ENCODE peak calls at places on chromosome 4, in eight cellular contexts. One of them, this sample, is unnamed.

GRCh38 chr4:32102941-32103340 is 1382.8 kb downstream of the PCDH7 start:
- DNase-seq in heart left ventricle: no peak
- DNase-seq in iPS-NIHi11: no peak
- DNase-seq in T-helper 9 cell: no peak
- DNase-seq in NCI-H146: no peak
- DNase-seq in nephron progenitor cell: no peak
- DNase-seq in HCT116: no peak
- DNase-seq in hypothalamus: no peak
- DNase-seq in this sample: no peak

GRCh38 chr4:78627046-78627965 is 75.7 kb downstream of the ANXA3 start:
- DNase-seq in heart left ventricle: no peak
- DNase-seq in iPS-NIHi11: no peak
- DNase-seq in T-helper 9 cell: no peak
- DNase-seq in NCI-H146: no peak
- DNase-seq in nephron progenitor cell: no peak
- DNase-seq in HCT116: no peak
- DNase-seq in hypothalamus: no peak
- DNase-seq in this sample: no peak

GRCh38 chr4:185726931-185727330 is 85.1 kb downstream of the SORBS2 start:
- DNase-seq in heart left ventricle: no peak
- DNase-seq in iPS-NIHi11: no peak
- DNase-seq in T-helper 9 cell: no peak
- DNase-seq in NCI-H146: no peak
- DNase-seq in nephron progenitor cell: no peak
- DNase-seq in HCT116: no peak
- DNase-seq in hypothalamus: no peak
- DNase-seq in this sample: no peak

GRCh38 chr4:88320780-88321373 is 36.5 kb upstream of the PPM1K start:
- DNase-seq in heart left ventricle: no peak
- DNase-seq in iPS-NIHi11: peak; percentile 13
- DNase-seq in T-helper 9 cell: no peak
- DNase-seq in NCI-H146: no peak
- DNase-seq in nephron progenitor cell: no peak
- DNase-seq in HCT116: no peak
- DNase-seq in hypothalamus: no peak
- DNase-seq in this sample: peak; percentile 8

GRCh38 chr4:141788169-141788915 is 152.0 kb downstream of the IL15 start:
- DNase-seq in heart left ventricle: no peak
- DNase-seq in iPS-NIHi11: no peak
- DNase-seq in T-helper 9 cell: no peak
- DNase-seq in NCI-H146: no peak
- DNase-seq in nephron progenitor cell: no peak
- DNase-seq in HCT116: no peak
- DNase-seq in hypothalamus: no peak
- DNase-seq in this sample: no peak

GRCh38 chr4:98151145-98151929 is 8.1 kb upstream of the STPG2 start:
- DNase-seq in heart left ventricle: no peak
- DNase-seq in iPS-NIHi11: no peak
- DNase-seq in T-helper 9 cell: no peak
- DNase-seq in NCI-H146: no peak
- DNase-seq in nephron progenitor cell: no peak
- DNase-seq in HCT116: no peak
- DNase-seq in hypothalamus: no peak
- DNase-seq in this sample: no peak

GRCh38 chr4:155953151-155954117 is at the start of gene CTSO:
- DNase-seq in heart left ventricle: peak; percentile 73
- DNase-seq in iPS-NIHi11: peak; percentile 73
- DNase-seq in T-helper 9 cell: peak; percentile 49
- DNase-seq in NCI-H146: peak; percentile 70
- DNase-seq in nephron progenitor cell: peak; percentile 56
- DNase-seq in HCT116: peak; percentile 56
- DNase-seq in hypothalamus: peak; percentile 78
- DNase-seq in this sample: peak; percentile 73

GRCh38 chr4:74874785-74875367 is 58.0 kb upstream of the PARM1 start:
- DNase-seq in heart left ventricle: peak; percentile 33
- DNase-seq in iPS-NIHi11: peak; percentile 64
- DNase-seq in T-helper 9 cell: no peak
- DNase-seq in NCI-H146: peak; percentile 70
- DNase-seq in nephron progenitor cell: peak; percentile 38
- DNase-seq in HCT116: peak; percentile 73
- DNase-seq in hypothalamus: no peak
- DNase-seq in this sample: peak; percentile 79

GRCh38 chr4:10164877-10165283 is 48.3 kb upstream of the WDR1 start:
- DNase-seq in heart left ventricle: no peak
- DNase-seq in iPS-NIHi11: peak; percentile 64
- DNase-seq in T-helper 9 cell: no peak
- DNase-seq in NCI-H146: peak; percentile 47
- DNase-seq in nephron progenitor cell: peak; percentile 60
- DNase-seq in HCT116: peak; percentile 44
- DNase-seq in hypothalamus: peak; percentile 20
- DNase-seq in this sample: no peak

GRCh38 chr4:164482092-164482404 is 271.9 kb upstream of the SMIM31 start:
- DNase-seq in heart left ventricle: no peak
- DNase-seq in iPS-NIHi11: no peak
- DNase-seq in T-helper 9 cell: no peak
- DNase-seq in NCI-H146: no peak
- DNase-seq in nephron progenitor cell: no peak
- DNase-seq in HCT116: no peak
- DNase-seq in hypothalamus: no peak
- DNase-seq in this sample: no peak

GRCh38 chr4:39464886-39465501 is 6.1 kb downstream of the LIAS start:
- DNase-seq in heart left ventricle: no peak
- DNase-seq in iPS-NIHi11: no peak
- DNase-seq in T-helper 9 cell: no peak
- DNase-seq in NCI-H146: no peak
- DNase-seq in nephron progenitor cell: no peak
- DNase-seq in HCT116: peak; percentile 38
- DNase-seq in hypothalamus: no peak
- DNase-seq in this sample: no peak

GRCh38 chr4:171022698-171023378 is 790.4 kb upstream of the GALNTL6 start:
- DNase-seq in heart left ventricle: no peak
- DNase-seq in iPS-NIHi11: peak; percentile 35
- DNase-seq in T-helper 9 cell: no peak
- DNase-seq in NCI-H146: no peak
- DNase-seq in nephron progenitor cell: no peak
- DNase-seq in HCT116: no peak
- DNase-seq in hypothalamus: no peak
- DNase-seq in this sample: no peak

GRCh38 chr4:8350326-8350725 is 80.8 kb downstream of the HTRA3 start:
- DNase-seq in heart left ventricle: no peak
- DNase-seq in iPS-NIHi11: no peak
- DNase-seq in T-helper 9 cell: no peak
- DNase-seq in NCI-H146: no peak
- DNase-seq in nephron progenitor cell: no peak
- DNase-seq in HCT116: no peak
- DNase-seq in hypothalamus: no peak
- DNase-seq in this sample: no peak

GRCh38 chr4:48203819-48204218 is 65.8 kb downstream of the TEC start:
- DNase-seq in heart left ventricle: no peak
- DNase-seq in iPS-NIHi11: no peak
- DNase-seq in T-helper 9 cell: no peak
- DNase-seq in NCI-H146: no peak
- DNase-seq in nephron progenitor cell: no peak
- DNase-seq in HCT116: no peak
- DNase-seq in hypothalamus: no peak
- DNase-seq in this sample: no peak

GRCh38 chr4:1234811-1235292 is 14.1 kb downstream of the CTBP1 start:
- DNase-seq in heart left ventricle: no peak
- DNase-seq in iPS-NIHi11: peak; percentile 30
- DNase-seq in T-helper 9 cell: no peak
- DNase-seq in NCI-H146: no peak
- DNase-seq in nephron progenitor cell: no peak
- DNase-seq in HCT116: no peak
- DNase-seq in hypothalamus: no peak
- DNase-seq in this sample: no peak

GRCh38 chr4:158906073-158906472 is 137.2 kb downstream of the FNIP2 start:
- DNase-seq in heart left ventricle: no peak
- DNase-seq in iPS-NIHi11: no peak
- DNase-seq in T-helper 9 cell: no peak
- DNase-seq in NCI-H146: no peak
- DNase-seq in nephron progenitor cell: no peak
- DNase-seq in HCT116: no peak
- DNase-seq in hypothalamus: no peak
- DNase-seq in this sample: no peak

GRCh38 chr4:186227221-186227620 is at the start of gene KLKB1:
- DNase-seq in heart left ventricle: no peak
- DNase-seq in iPS-NIHi11: no peak
- DNase-seq in T-helper 9 cell: no peak
- DNase-seq in NCI-H146: no peak
- DNase-seq in nephron progenitor cell: no peak
- DNase-seq in HCT116: no peak
- DNase-seq in hypothalamus: no peak
- DNase-seq in this sample: no peak

GRCh38 chr4:112327950-112328349 is 30.8 kb downstream of the ALPK1 start:
- DNase-seq in heart left ventricle: no peak
- DNase-seq in iPS-NIHi11: peak; percentile 32
- DNase-seq in T-helper 9 cell: no peak
- DNase-seq in NCI-H146: no peak
- DNase-seq in nephron progenitor cell: no peak
- DNase-seq in HCT116: peak; percentile 32
- DNase-seq in hypothalamus: no peak
- DNase-seq in this sample: peak; percentile 12